ENCODE peak calls at places on chromosomes 3 and 15, in six cellular contexts. One of them, this sample, is unnamed.

GRCh38 chr3:194496217-194496881 is 9.5 kb upstream of the ATP13A3 start:
- DNase-seq in OCI-LY7: no peak
- DNase-seq in GM06990: no peak
- DNase-seq in neural progenitor cell: no peak
- DNase-seq in mesothelial cell of epicardium: no peak
- DNase-seq in progenitor cell of endocrine pancreas: no peak
- DNase-seq in this sample: no peak

GRCh38 chr15:60091150-60091549 is 87.0 kb downstream of the FOXB1 start:
- DNase-seq in GM06990: no peak
- DNase-seq in OCI-LY7: no peak
- DNase-seq in mesothelial cell of epicardium: no peak
- DNase-seq in neural progenitor cell: no peak
- DNase-seq in progenitor cell of endocrine pancreas: no peak
- DNase-seq in this sample: no peak

GRCh38 chr3:53195602-53196574 is 34.9 kb downstream of the PRKCD start:
- DNase-seq in GM06990: peak
- DNase-seq in OCI-LY7: peak
- DNase-seq in mesothelial cell of epicardium: peak
- DNase-seq in neural progenitor cell: peak
- DNase-seq in progenitor cell of endocrine pancreas: peak
- DNase-seq in this sample: peak

GRCh38 chr3:192481638-192482037 is 245.7 kb downstream of the FGF12 start:
- DNase-seq in mesothelial cell of epicardium: no peak
- DNase-seq in GM06990: no peak
- DNase-seq in OCI-LY7: no peak
- DNase-seq in neural progenitor cell: no peak
- DNase-seq in progenitor cell of endocrine pancreas: no peak
- DNase-seq in this sample: no peak

GRCh38 chr3:29280675-29281264 is at the start of gene RBMS3:
- DNase-seq in progenitor cell of endocrine pancreas: peak
- DNase-seq in neural progenitor cell: peak
- DNase-seq in GM06990: peak
- DNase-seq in OCI-LY7: peak
- DNase-seq in mesothelial cell of epicardium: peak
- DNase-seq in this sample: peak

GRCh38 chr3:127688022-127688415 is 15.3 kb downstream of the ABTB1 start:
- DNase-seq in neural progenitor cell: no peak
- DNase-seq in progenitor cell of endocrine pancreas: no peak
- DNase-seq in GM06990: no peak
- DNase-seq in OCI-LY7: no peak
- DNase-seq in mesothelial cell of epicardium: no peak
- DNase-seq in this sample: no peak

GRCh38 chr15:66941791-66942190 is 123.6 kb upstream of the SMAD3 start:
- DNase-seq in GM06990: no peak
- DNase-seq in progenitor cell of endocrine pancreas: no peak
- DNase-seq in neural progenitor cell: no peak
- DNase-seq in OCI-LY7: no peak
- DNase-seq in mesothelial cell of epicardium: no peak
- DNase-seq in this sample: no peak

GRCh38 chr3:34364345-34364744 is 565.9 kb downstream of the PDCD6IP start:
- DNase-seq in GM06990: no peak
- DNase-seq in progenitor cell of endocrine pancreas: no peak
- DNase-seq in neural progenitor cell: peak
- DNase-seq in mesothelial cell of epicardium: no peak
- DNase-seq in OCI-LY7: no peak
- DNase-seq in this sample: no peak

GRCh38 chr3:171309906-171310359 is 150.3 kb downstream of the TNIK start:
- DNase-seq in GM06990: no peak
- DNase-seq in progenitor cell of endocrine pancreas: no peak
- DNase-seq in neural progenitor cell: no peak
- DNase-seq in OCI-LY7: no peak
- DNase-seq in mesothelial cell of epicardium: no peak
- DNase-seq in this sample: no peak

DNA sequence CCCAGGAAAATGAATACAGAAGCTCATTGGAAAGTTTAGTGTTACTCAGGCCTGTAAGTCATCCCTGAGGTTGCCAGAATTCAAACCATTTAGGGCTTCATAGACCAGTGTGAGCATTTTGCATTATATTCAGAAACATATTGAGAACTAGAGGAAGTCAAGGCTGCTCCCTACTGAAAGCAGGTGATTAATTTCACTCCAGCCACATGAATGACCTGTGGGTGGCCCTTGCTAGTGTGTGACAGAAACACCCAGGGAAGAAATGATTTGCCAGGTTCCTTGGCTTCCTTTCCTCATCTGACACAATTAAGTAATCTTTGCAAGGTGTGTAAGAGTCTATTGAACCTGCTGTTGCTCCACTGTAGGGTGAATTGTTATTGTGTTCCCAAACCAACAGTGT is 61.8 kb downstream of the GAP43 start:
- DNase-seq in GM06990: peak
- DNase-seq in OCI-LY7: no peak
- DNase-seq in neural progenitor cell: no peak
- DNase-seq in progenitor cell of endocrine pancreas: no peak
- DNase-seq in mesothelial cell of epicardium: no peak
- DNase-seq in this sample: peak
- TF ChIP-seq CTCF in GM06990: no peak
- TF ChIP-seq CTCF in OCI-LY7: no peak
- TF ChIP-seq CTCF in neural progenitor cell: no peak
- TF ChIP-seq CTCF in progenitor cell of endocrine pancreas: no peak
- TF ChIP-seq CTCF in mesothelial cell of epicardium: no peak
- TF ChIP-seq CTCF in this sample: no peak

DNA sequence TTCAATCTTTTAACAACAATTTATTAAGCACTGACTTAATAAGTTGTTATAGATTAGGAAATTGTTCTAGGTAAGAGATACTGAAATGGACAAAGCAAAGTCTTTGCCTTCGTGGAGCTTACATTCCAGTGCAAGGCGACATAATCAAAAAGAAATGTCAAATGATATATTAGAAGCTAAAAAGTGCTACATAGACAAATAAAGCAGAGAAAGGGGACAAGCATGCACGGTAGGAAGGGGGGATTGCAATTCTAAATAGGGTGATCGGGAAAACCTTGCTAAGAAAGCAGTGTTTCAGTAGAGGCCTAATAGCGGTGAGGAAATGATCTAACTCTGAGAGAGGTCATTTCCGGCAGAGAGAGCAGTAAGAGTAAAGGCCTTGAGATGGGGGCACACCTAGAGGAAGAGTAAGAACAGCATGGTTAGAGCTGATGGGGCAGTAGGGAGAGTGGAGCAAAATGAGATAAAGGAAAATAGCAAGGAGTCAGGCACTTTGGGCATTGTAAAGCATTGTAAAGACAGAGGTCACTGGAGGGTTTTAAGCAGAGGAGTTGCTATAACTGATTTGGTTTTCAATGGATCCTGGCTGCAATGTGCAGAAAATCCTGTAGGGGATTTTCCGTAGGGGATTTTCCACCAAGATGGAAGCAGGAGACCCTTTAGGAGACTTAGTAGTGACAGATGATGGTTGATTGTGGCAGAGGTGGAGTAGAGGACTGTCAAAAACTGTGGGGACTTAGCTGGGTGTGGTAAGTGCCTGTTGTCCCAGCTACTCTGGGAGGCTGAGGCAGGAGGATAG is 71.7 kb upstream of the CFAP20DC start:
- DNase-seq in progenitor cell of endocrine pancreas: no peak
- DNase-seq in neural progenitor cell: no peak
- DNase-seq in GM06990: no peak
- DNase-seq in OCI-LY7: no peak
- DNase-seq in mesothelial cell of epicardium: no peak
- DNase-seq in this sample: no peak
- TF ChIP-seq CTCF in progenitor cell of endocrine pancreas: no peak
- TF ChIP-seq CTCF in neural progenitor cell: peak
- TF ChIP-seq CTCF in GM06990: no peak
- TF ChIP-seq CTCF in OCI-LY7: no peak
- TF ChIP-seq CTCF in mesothelial cell of epicardium: peak
- TF ChIP-seq CTCF in this sample: no peak

GRCh38 chr3:9825461-9826040 is 15.5 kb downstream of the TTLL3 start:
- DNase-seq in mesothelial cell of epicardium: no peak
- DNase-seq in neural progenitor cell: no peak
- DNase-seq in progenitor cell of endocrine pancreas: no peak
- DNase-seq in GM06990: no peak
- DNase-seq in OCI-LY7: no peak
- DNase-seq in this sample: no peak

GRCh38 chr3:9828801-9829755 is 14.7 kb downstream of the RPUSD3 start:
- DNase-seq in neural progenitor cell: no peak
- DNase-seq in progenitor cell of endocrine pancreas: no peak
- DNase-seq in GM06990: no peak
- DNase-seq in OCI-LY7: no peak
- DNase-seq in mesothelial cell of epicardium: no peak
- DNase-seq in this sample: no peak

GRCh38 chr3:9831253-9831652 is 12.6 kb downstream of the RPUSD3 start:
- DNase-seq in OCI-LY7: no peak
- DNase-seq in mesothelial cell of epicardium: no peak
- DNase-seq in neural progenitor cell: no peak
- DNase-seq in progenitor cell of endocrine pancreas: no peak
- DNase-seq in GM06990: no peak
- DNase-seq in this sample: no peak

DNA sequence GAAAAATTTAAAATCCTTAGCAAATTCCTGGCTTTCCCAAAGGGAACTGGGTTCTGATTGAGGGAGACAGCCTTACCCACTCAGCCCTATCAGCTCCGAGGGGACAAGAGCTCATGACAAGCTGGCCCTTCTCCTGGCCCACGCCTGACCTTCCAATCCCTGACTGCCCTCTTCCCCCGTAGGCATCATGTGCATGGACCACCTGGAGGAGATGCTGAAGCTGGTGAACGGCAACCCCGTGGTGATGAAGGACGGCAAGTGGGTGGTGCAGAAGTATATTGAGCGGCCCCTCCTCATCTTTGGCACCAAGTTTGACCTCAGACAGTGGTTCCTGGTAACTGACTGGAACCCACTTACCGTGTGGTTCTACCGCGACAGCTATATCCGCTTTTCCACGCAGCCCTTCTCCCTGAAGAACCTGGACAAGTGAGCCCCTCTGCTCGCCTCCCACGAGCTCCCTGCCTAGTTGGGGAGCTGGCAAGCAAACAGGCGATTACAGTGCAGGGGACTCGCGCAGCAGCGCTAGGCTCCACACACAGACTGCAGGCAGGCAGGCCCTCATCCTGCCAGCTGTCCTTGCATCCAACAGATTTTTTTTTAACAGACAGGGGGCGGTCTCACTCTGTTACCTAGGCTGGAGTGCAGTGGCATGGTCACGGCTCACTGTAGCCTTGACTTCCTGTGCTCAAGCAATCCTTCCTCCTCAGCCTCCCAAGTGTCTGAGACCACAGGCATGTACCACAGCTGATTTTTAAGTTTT is 16.8 kb downstream of the RPUSD3 start:
- DNase-seq in GM06990: no peak
- DNase-seq in progenitor cell of endocrine pancreas: no peak
- DNase-seq in OCI-LY7: peak
- DNase-seq in mesothelial cell of epicardium: no peak
- DNase-seq in neural progenitor cell: peak
- DNase-seq in this sample: no peak
- TF ChIP-seq CTCF in GM06990: peak
- TF ChIP-seq CTCF in progenitor cell of endocrine pancreas: peak
- TF ChIP-seq CTCF in OCI-LY7: peak
- TF ChIP-seq CTCF in mesothelial cell of epicardium: no peak
- TF ChIP-seq CTCF in neural progenitor cell: peak
- TF ChIP-seq CTCF in this sample: peak

GRCh38 chr15:65400760-65401606 is 21.8 kb downstream of the IGDCC4 start:
- DNase-seq in progenitor cell of endocrine pancreas: peak
- DNase-seq in neural progenitor cell: peak
- DNase-seq in mesothelial cell of epicardium: peak
- DNase-seq in OCI-LY7: peak
- DNase-seq in GM06990: no peak
- DNase-seq in this sample: peak
- TF ChIP-seq CTCF in progenitor cell of endocrine pancreas: peak
- TF ChIP-seq CTCF in neural progenitor cell: peak
- TF ChIP-seq CTCF in mesothelial cell of epicardium: peak
- TF ChIP-seq CTCF in OCI-LY7: peak
- TF ChIP-seq CTCF in GM06990: peak
- TF ChIP-seq CTCF in this sample: peak

GRCh38 chr3:197253243-197253947 is 45.0 kb downstream of the DLG1 start:
- DNase-seq in neural progenitor cell: no peak
- DNase-seq in OCI-LY7: no peak
- DNase-seq in progenitor cell of endocrine pancreas: no peak
- DNase-seq in mesothelial cell of epicardium: no peak
- DNase-seq in GM06990: no peak
- DNase-seq in this sample: no peak
- TF ChIP-seq CTCF in neural progenitor cell: no peak
- TF ChIP-seq CTCF in OCI-LY7: no peak
- TF ChIP-seq CTCF in progenitor cell of endocrine pancreas: no peak
- TF ChIP-seq CTCF in mesothelial cell of epicardium: no peak
- TF ChIP-seq CTCF in GM06990: no peak
- TF ChIP-seq CTCF in this sample: no peak